ENCODE peak calls at places on chromosomes 1 and 21, in ten cellular contexts. B is omental fat pad; E is NCI-H1092; Y is mucosa of gallbladder; S is tibial artery; D is aorta; P is bronchial epithelial cell; T is activated T-helper 9 cell treated with anti-CD3 and anti-CD28 coated beads, Interleukin-2, amount 50 U/mL, for 16 hours; L is right atrium auricular region; W is A673. A is an unnamed sample.

GRCh38 chr1:244665771-244666217 is 12.9 kb downstream of the DESI2 start:
- DNase-seq in S (no peak), L (no peak), T (no peak), P (no peak), D (no peak), Y (no peak), B (no peak), E (no peak), W (peak; percentile 48), A (no peak)

GRCh38 chr1:175040324-175040910 is 17.2 kb upstream of the MRPS14 start:
- DNase-seq in B (no peak), P (no peak), T (no peak), L (no peak), D (no peak), Y (no peak), S (no peak), W (no peak), E (no peak), A (no peak)

GRCh38 chr1:24424207-24424606 is 8.6 kb downstream of the NIPAL3 start:
- DNase-seq in L (no peak), S (no peak), W (no peak), Y (no peak), B (no peak), T (no peak), E (no peak), P (no peak), D (no peak), A (no peak)

GRCh38 chr1:32240140-32240951 is 6.7 kb upstream of the FAM167B start:
- DNase-seq in E (peak; percentile 78), L (peak; percentile 79), T (peak; percentile 41), P (no peak), D (peak; percentile 92), W (peak; percentile 63), B (peak; percentile 33), Y (peak; percentile 60), S (peak; percentile 91), A (peak; percentile 86)

GRCh38 chr21:29718081-29718815 is 221.5 kb downstream of the GRIK1 start:
- DNase-seq in B (no peak), L (no peak), D (no peak), T (no peak), P (peak; percentile 98), S (no peak), E (peak; percentile 87), Y (no peak), W (no peak), A (no peak)

GRCh38 chr1:28591708-28592313 is at the start of gene RAB42:
- DNase-seq in P (no peak), B (no peak), D (peak; percentile 85), T (no peak), L (no peak), E (no peak), Y (no peak), W (peak; percentile 42), S (peak; percentile 70), A (no peak)

GRCh38 chr1:216075339-216075738 is 347.9 kb downstream of the USH2A start:
- DNase-seq in T (no peak), D (no peak), P (no peak), Y (no peak), S (no peak), W (no peak), L (no peak), E (no peak), B (no peak), A (no peak)

GRCh38 chr1:39220900-39221870 is 16.7 kb downstream of the MACF1 start:
- DNase-seq in B (no peak), L (no peak), P (peak; percentile 31), W (no peak), D (no peak), T (no peak), Y (no peak), E (no peak), S (no peak), A (no peak)

GRCh38 chr1:9942399-9942938 is 722 bp downstream of the LZIC start:
- DNase-seq in L (no peak), W (peak; percentile 76), B (no peak), T (no peak), P (peak; percentile 61), E (peak; percentile 26), D (no peak), S (no peak), Y (no peak), A (no peak)

GRCh38 chr1:29243863-29244185 is 7.5 kb downstream of the PTPRU start:
- DNase-seq in Y (no peak), T (no peak), E (no peak), P (peak; percentile 34), D (no peak), S (no peak), B (no peak), L (no peak), W (no peak), A (no peak)

GRCh38 chr1:10640079-10640578 is 156.3 kb downstream of the CASZ1 start:
- DNase-seq in P (no peak), W (peak; percentile 70), L (no peak), B (no peak), E (peak; percentile 93), S (no peak), T (no peak), Y (no peak), D (no peak), A (no peak)

GRCh38 chr1:201904579-201904978 is 15.9 kb downstream of the SHISA4 start:
- DNase-seq in B (no peak), W (no peak), E (no peak), D (peak; percentile 84), S (peak; percentile 91), Y (peak; percentile 54), L (no peak), P (peak; percentile 89), T (no peak), A (no peak)